ENCODE peak calls at places on chromosome 1, in six cellular contexts. S is left colon, V is H7, T is NCI-H2029 treated with DMSO at 0.1 percent for 48 hours, H is left ventricle myocardium inferior, G is kidney tubule cell. D is an unnamed sample.

GRCh38 chr1:235888119-235888643 is 21.5 kb upstream of the LYST start:
- DNase-seq in S (no peak), V (no peak), T (no peak), H (no peak), G (no peak), D (no peak)

GRCh38 chr1:109794319-109795132 is 30.8 kb upstream of the EPS8L3 start:
- DNase-seq in S (peak; percentile 38), V (peak; percentile 35), T (no peak), H (no peak), G (peak; percentile 28), D (no peak)

GRCh38 chr1:183812686-183813569 is 8.0 kb downstream of the RGL1 start:
- DNase-seq in S (no peak), V (peak; percentile 19), T (no peak), H (no peak), G (peak; percentile 20), D (no peak)

GRCh38 chr1:182786223-182787001 is 3.2 kb upstream of the NPL start:
- DNase-seq in S (peak; percentile 51), V (peak; percentile 71), T (no peak), H (peak; percentile 32), G (peak; percentile 63), D (peak; percentile 64)

GRCh38 chr1:75725256-75725655 is 747 bp downstream of the ACADM start:
- DNase-seq in S (no peak), V (no peak), T (no peak), H (no peak), G (no peak), D (peak; percentile 11)

GRCh38 chr1:77874804-77875445 is 13.5 kb upstream of the NEXN start:
- DNase-seq in S (no peak), V (no peak), T (no peak), H (no peak), G (peak; percentile 66), D (no peak)

GRCh38 chr1:94864821-94865220 is 44.7 kb downstream of the SLC44A3 start:
- DNase-seq in S (no peak), V (no peak), T (no peak), H (no peak), G (peak; percentile 19), D (no peak)

GRCh38 chr1:20473894-20474293 is 12.1 kb downstream of the CAMK2N1 start:
- DNase-seq in S (no peak), V (no peak), T (no peak), H (no peak), G (no peak), D (no peak)

GRCh38 chr1:64245495-64245894 is 42.1 kb downstream of the UBE2U start:
- DNase-seq in S (no peak), V (no peak), T (no peak), H (no peak), G (no peak), D (no peak)

GRCh38 chr1:94332952-94333351 is 85.2 kb upstream of the ABCD3 start:
- DNase-seq in S (no peak), V (no peak), T (peak; percentile 79), H (no peak), G (peak; percentile 82), D (no peak)

GRCh38 chr1:4510276-4510691 is 144.1 kb upstream of the AJAP1 start:
- DNase-seq in S (no peak), V (no peak), T (no peak), H (no peak), G (no peak), D (no peak)

GRCh38 chr1:167518331-167518700 is at the start of gene CD247:
- DNase-seq in S (no peak), V (no peak), T (no peak), H (no peak), G (no peak), D (no peak)

GRCh38 chr1:202643397-202644218 is 66.6 kb downstream of the SYT2 start:
- DNase-seq in S (no peak), V (peak; percentile 88), T (no peak), H (no peak), G (no peak), D (no peak)

GRCh38 chr1:20110679-20111078 is 8.7 kb downstream of the PLA2G2D start:
- DNase-seq in S (peak; percentile 50), V (no peak), T (no peak), H (no peak), G (peak; percentile 64), D (no peak)

GRCh38 chr1:84693009-84693408 is 2.7 kb upstream of the SSX2IP start:
- DNase-seq in S (no peak), V (no peak), T (no peak), H (no peak), G (no peak), D (no peak)

GRCh38 chr1:189434461-189434860 is 1043.2 kb downstream of the BRINP3 start:
- DNase-seq in S (no peak), V (no peak), T (no peak), H (no peak), G (no peak), D (no peak)

GRCh38 chr1:221149111-221149510 is 269.9 kb downstream of the HLX start:
- DNase-seq in S (no peak), V (no peak), T (no peak), H (no peak), G (no peak), D (no peak)

GRCh38 chr1:161930064-161930463 is 93.6 kb downstream of the OLFML2B start:
- DNase-seq in S (no peak), V (no peak), T (no peak), H (no peak), G (no peak), D (no peak)

GRCh38 chr1:116574581-116575291 is 3.9 kb upstream of the CD58 start:
- DNase-seq in S (no peak), V (peak; percentile 86), T (peak; percentile 36), H (peak; percentile 59), G (peak; percentile 59), D (peak; percentile 65)

GRCh38 chr1:42175314-42176054 is 10.9 kb upstream of the GUCA2A start:
- DNase-seq in S (no peak), V (no peak), T (no peak), H (no peak), G (no peak), D (no peak)

GRCh38 chr1:219582310-219582709 is 30.6 kb downstream of the ZC3H11B start:
- DNase-seq in S (no peak), V (no peak), T (no peak), H (no peak), G (no peak), D (no peak)

GRCh38 chr1:14970115-14970798 is 183.3 kb upstream of the TMEM51 start:
- DNase-seq in S (peak; percentile 37), V (peak; percentile 82), T (no peak), H (peak; percentile 42), G (peak; percentile 90), D (peak; percentile 82)

GRCh38 chr1:227949954-227950734 is 2.4 kb upstream of the WNT9A start:
- DNase-seq in S (no peak), V (peak; percentile 38), T (no peak), H (no peak), G (no peak), D (no peak)

GRCh38 chr1:245986404-245987221 is 520.5 kb downstream of the SMYD3 start:
- DNase-seq in S (peak; percentile 41), V (no peak), T (no peak), H (no peak), G (no peak), D (no peak)

GRCh38 chr1:245978915-245979314 is 528.2 kb downstream of the SMYD3 start:
- DNase-seq in S (no peak), V (no peak), T (no peak), H (no peak), G (no peak), D (no peak)

GRCh38 chr1:214332950-214333798 is 52.2 kb downstream of the SMYD2 start:
- DNase-seq in S (no peak), V (peak; percentile 77), T (no peak), H (no peak), G (peak; percentile 58), D (peak; percentile 58)

GRCh38 chr1:63466759-63467158 is 56.3 kb downstream of the ITGB3BP start:
- DNase-seq in S (no peak), V (no peak), T (no peak), H (no peak), G (no peak), D (no peak)

GRCh38 chr1:72693376-72693775 is 411.0 kb upstream of the NEGR1 start:
- DNase-seq in S (no peak), V (no peak), T (no peak), H (no peak), G (no peak), D (no peak)

GRCh38 chr1:24619376-24619775 is 23.7 kb upstream of the SRRM1 start:
- DNase-seq in S (no peak), V (no peak), T (no peak), H (no peak), G (no peak), D (no peak)

GRCh38 chr1:20199410-20199809 is 13.1 kb upstream of the PLA2G2C start:
- DNase-seq in S (peak; percentile 45), V (no peak), T (no peak), H (no peak), G (peak; percentile 59), D (no peak)

GRCh38 chr1:66275601-66276023 is 258.3 kb upstream of the SGIP1 start:
- DNase-seq in S (no peak), V (no peak), T (no peak), H (no peak), G (no peak), D (no peak)

GRCh38 chr1:231844986-231845502 is 218.5 kb downstream of the DISC1 start:
- DNase-seq in S (no peak), V (no peak), T (no peak), H (no peak), G (peak; percentile 91), D (peak; percentile 80)

GRCh38 chr1:115807723-115808122 is 33.2 kb downstream of the NHLH2 start:
- DNase-seq in S (peak; percentile 46), V (peak; percentile 59), T (peak; percentile 33), H (no peak), G (peak; percentile 76), D (peak; percentile 69)

GRCh38 chr1:42962641-42963377 is 4.1 kb upstream of the SLC2A1 start:
- DNase-seq in S (peak; percentile 67), V (peak; percentile 80), T (peak; percentile 91), H (peak; percentile 36), G (peak; percentile 89), D (no peak)

GRCh38 chr1:246492611-246493245 is 14.4 kb downstream of the SMYD3 start:
- DNase-seq in S (no peak), V (peak; percentile 79), T (peak; percentile 64), H (peak; percentile 60), G (peak; percentile 81), D (peak; percentile 80)

GRCh38 chr1:183760661-183761060 is 44.3 kb upstream of the RGL1 start:
- DNase-seq in S (no peak), V (no peak), T (no peak), H (no peak), G (no peak), D (no peak)

GRCh38 chr1:66633128-66633527 is 99.2 kb downstream of the SGIP1 start:
- DNase-seq in S (no peak), V (no peak), T (no peak), H (no peak), G (no peak), D (no peak)

GRCh38 chr1:18631496-18632217 is 1.0 kb downstream of the PAX7 start:
- DNase-seq in S (no peak), V (peak; percentile 85), T (no peak), H (no peak), G (no peak), D (no peak)

GRCh38 chr1:92623187-92623778 is 136.6 kb upstream of the GFI1 start:
- DNase-seq in S (no peak), V (no peak), T (peak; percentile 3), H (no peak), G (no peak), D (peak; percentile 25)

GRCh38 chr1:183604811-183605210 is 14.6 kb upstream of the NCF2 start:
- DNase-seq in S (no peak), V (no peak), T (no peak), H (no peak), G (no peak), D (no peak)

D was measured in ACHN.